ENCODE peak calls at places on chromosomes 2 and 18, in six cellular contexts. B is H9; I is A549; E is K562; F is CD8-positive, alpha-beta memory T cell; X is naive thymus-derived CD4-positive, alpha-beta T cell. O is an unnamed sample.
A peak's percentile ranks its signal among the peaks of the same experiment; 100 is the strongest.

GRCh38 chr2:97908208-97908676 is 87.5 kb downstream of the TMEM131 start:
- DNase-seq in B (no peak), I (no peak), E (no peak), F (no peak), X (no peak), O (no peak)

GRCh38 chr18:50638623-50639398 is 78.9 kb downstream of the MAPK4 start:
- DNase-seq in B (peak; percentile 62), I (no peak), E (no peak), F (no peak), X (no peak), O (no peak)

GRCh38 chr2:163481515-163481914 is 254.3 kb downstream of the FIGN start:
- DNase-seq in B (no peak), I (no peak), E (no peak), F (no peak), X (no peak), O (no peak)

GRCh38 chr2:159010340-159010739 is 41.9 kb downstream of the TANC1 start:
- DNase-seq in B (no peak), I (no peak), E (no peak), F (no peak), X (no peak), O (peak; percentile 53)

GRCh38 chr18:48667276-48668254 is 128.7 kb downstream of the CTIF start:
- DNase-seq in B (peak; percentile 68), I (no peak), E (peak; percentile 20), F (no peak), X (no peak), O (no peak)

GRCh38 chr2:28000287-28000686 is 109.8 kb downstream of the BABAM2 start:
- DNase-seq in B (no peak), I (no peak), E (no peak), F (no peak), X (no peak), O (no peak)

GRCh38 chr2:127000937-127001336 is 102.2 kb downstream of the TEX51 start:
- DNase-seq in B (no peak), I (no peak), E (no peak), F (no peak), X (no peak), O (peak; percentile 30)

GRCh38 chr2:127094509-127095366 is 12.2 kb downstream of the BIN1 start:
- DNase-seq in B (no peak), I (peak; percentile 43), E (no peak), F (no peak), X (no peak), O (no peak)

GRCh38 chr18:55546873-55547704 is 40.9 kb downstream of the TCF4 start:
- DNase-seq in B (no peak), I (no peak), E (no peak), F (no peak), X (no peak), O (no peak)

DNA sequence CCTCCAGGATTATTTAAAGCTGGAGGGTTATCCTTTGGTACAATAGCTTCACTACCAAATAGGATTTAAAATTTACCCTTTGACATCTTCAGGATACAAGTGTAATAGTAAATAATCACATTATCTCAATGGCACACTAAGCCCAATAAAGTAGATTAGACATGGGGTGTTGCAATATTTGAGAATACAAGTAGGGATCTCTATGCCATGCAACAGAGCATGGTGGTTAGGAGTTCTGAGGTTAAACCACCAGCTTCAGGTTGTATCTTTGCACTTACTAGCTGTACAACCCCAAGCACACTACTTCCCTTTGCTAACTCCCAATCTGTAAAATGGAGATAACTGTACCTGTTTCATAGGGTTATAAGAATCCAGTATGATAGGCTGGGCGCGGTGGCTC is 6.2 kb downstream of the MBD2 start:
- DNase-seq in B (no peak), I (no peak), E (no peak), F (no peak), X (no peak), O (no peak)
- H3K27ac ChIP-seq in B (no peak overlapping the region), I (no peak overlapping the region), E (no peak overlapping the region), F (no peak overlapping the region), X (no peak overlapping the region), O (no peak overlapping the region)

GRCh38 chr2:153870308-153870707 is 1.4 kb upstream of the GALNT13 start:
- DNase-seq in B (no peak), I (no peak), E (no peak), F (no peak), X (no peak), O (no peak)
- H3K27ac ChIP-seq in B (no peak overlapping the region), I (no peak overlapping the region), E (no peak overlapping the region), F (no peak overlapping the region), X (no peak overlapping the region), O (no peak overlapping the region)

GRCh38 chr18:31204833-31205232 is 42.2 kb upstream of the DSC1 start:
- DNase-seq in B (no peak), I (no peak), E (no peak), F (no peak), X (no peak), O (no peak)
- H3K27ac ChIP-seq in B (no peak overlapping the region), I (no peak overlapping the region), E (no peak overlapping the region), F (no peak overlapping the region), X (no peak overlapping the region), O (no peak overlapping the region)

DNA sequence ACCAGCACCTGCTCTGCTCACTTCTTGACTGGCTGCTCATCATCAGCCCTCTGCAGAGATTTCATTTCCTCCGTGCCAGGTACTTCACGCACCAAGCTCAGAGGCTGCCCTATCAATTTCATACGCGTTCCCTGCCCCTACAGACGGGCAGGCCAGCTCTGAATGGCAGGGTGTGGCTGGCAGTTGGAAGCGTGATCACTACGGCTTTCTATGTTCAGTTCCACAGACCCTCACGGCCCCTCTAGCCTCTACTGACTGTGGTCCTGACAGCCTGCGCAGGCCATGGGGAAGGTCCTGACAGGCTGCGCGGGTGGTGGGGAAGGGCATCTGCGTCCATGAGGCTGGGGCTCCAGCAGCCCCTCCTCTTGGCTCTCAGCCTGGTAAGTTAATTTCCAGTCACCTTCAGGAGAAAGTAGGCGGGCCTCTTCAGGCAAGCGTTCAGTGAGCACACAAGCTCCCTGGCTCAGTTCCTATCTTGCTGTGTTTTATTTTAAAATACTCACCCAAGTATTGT is 154.8 kb downstream of the ZNF236 start:
- DNase-seq in B (peak; percentile 20), I (no peak), E (no peak), F (no peak), X (no peak), O (no peak)
- H3K27ac ChIP-seq in B (no peak overlapping the region), I (no peak overlapping the region), E (no peak overlapping the region), F (no peak overlapping the region), X (no peak overlapping the region), O (no peak overlapping the region)

GRCh38 chr2:145040433-145040832 is 520.5 kb upstream of the ZEB2 start:
- DNase-seq in B (no peak), I (no peak), E (no peak), F (no peak), X (no peak), O (no peak)
- H3K27ac ChIP-seq in B (no peak overlapping the region), I (no peak overlapping the region), E (no peak overlapping the region), F (no peak overlapping the region), X (no peak overlapping the region), O (no peak overlapping the region)

DNA sequence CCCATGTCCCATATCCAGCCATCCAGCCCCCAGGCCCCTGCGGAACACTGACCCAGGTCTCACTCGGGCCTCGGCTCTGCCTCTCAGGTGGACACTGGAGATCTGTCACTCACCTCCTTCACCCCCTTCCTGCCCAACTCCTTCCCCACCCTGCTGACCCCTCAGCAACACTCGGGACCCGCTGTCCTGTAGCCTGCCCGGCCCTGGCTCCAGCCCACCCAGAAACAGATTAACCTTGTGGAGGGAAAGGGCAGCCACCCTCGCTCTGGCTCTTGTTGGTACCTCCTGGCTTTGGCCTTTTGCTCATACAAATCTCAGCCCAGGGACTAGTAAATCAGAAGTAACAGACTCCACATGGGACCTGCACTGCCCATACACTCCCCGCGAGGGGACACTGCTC is 29.8 kb upstream of the PRLH start:
- DNase-seq in B (no peak), I (no peak), E (no peak), F (no peak), X (no peak), O (no peak)
- H3K27ac ChIP-seq in B (no peak overlapping the region), I (peak overlapping the region; percentile 18), E (no peak overlapping the region), F (no peak overlapping the region), X (no peak overlapping the region), O (no peak overlapping the region)

GRCh38 chr2:70357076-70358071 is 55.5 kb upstream of the FAM136A start:
- DNase-seq in B (no peak), I (peak; percentile 38), E (no peak), F (no peak), X (no peak), O (peak; percentile 38)

GRCh38 chr2:70349921-70350685 is 48.2 kb upstream of the FAM136A start:
- DNase-seq in B (no peak), I (no peak), E (no peak), F (no peak), X (no peak), O (no peak)

DNA sequence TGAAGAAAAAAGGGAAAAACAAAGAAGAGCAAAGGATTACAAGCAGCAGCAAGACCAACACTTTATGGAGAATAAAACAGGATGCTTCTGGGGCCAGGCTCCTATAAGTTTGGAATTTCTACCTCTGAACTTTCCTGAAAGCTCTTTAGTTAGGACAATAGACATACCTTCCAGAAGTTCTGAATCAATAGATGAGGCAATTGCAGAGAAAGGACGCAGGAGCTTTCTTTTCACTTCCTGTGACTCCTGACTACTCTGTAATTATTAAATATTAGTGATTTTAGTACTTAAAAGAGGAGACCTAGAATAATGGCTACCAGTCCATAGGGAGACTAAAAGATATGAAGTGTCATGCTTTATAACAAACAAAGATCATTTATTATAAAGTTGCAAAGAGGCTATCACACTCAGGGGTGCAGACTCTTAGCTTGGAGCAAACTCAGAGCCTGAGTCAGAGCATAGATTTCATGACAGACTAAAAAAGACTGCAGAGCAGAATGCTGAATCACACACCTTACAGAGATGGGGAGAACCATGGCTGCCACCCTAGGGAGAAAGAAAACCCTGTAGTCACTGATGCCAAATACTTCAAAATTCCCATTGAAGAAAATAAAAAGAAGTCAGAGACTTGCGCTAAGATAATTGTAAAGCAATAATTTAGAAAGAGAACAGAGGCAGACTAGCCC is 52.5 kb upstream of the FAM136A start:
- DNase-seq in B (no peak), I (no peak), E (no peak), F (no peak), X (no peak), O (peak; percentile 55)
- H3K27ac ChIP-seq in B (no peak overlapping the region), I (peak overlapping the region; percentile 49), E (no peak overlapping the region), F (no peak overlapping the region), X (no peak overlapping the region), O (peak overlapping the region; percentile 25)

GRCh38 chr2:59858540-59858939 is 694.9 kb downstream of the BCL11A start:
- DNase-seq in B (no peak), I (no peak), E (no peak), F (no peak), X (no peak), O (no peak)
- H3K27ac ChIP-seq in B (no peak overlapping the region), I (no peak overlapping the region), E (no peak overlapping the region), F (no peak overlapping the region), X (no peak overlapping the region), O (no peak overlapping the region)

DNA sequence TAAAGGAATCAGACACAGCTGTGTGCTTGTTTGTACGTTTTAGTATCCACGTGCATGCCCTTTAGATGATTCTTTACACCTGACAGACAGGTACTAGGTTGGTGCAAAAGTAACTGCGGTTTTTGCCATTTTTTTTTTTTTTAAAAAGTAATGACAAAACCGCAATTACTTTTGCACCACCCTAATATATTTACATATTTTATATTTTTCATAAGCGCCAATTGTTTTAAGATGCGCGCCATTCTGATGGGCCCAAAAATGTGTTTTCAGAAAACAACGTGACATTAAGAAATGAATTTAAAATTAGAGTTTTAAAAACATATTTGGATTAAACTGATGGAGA is 972 bp upstream of the COBLL1 start:
- DNase-seq in B (no peak), I (no peak), E (no peak), F (no peak), X (no peak), O (no peak)
- H3K27ac ChIP-seq in B (no peak overlapping the region), I (no peak overlapping the region), E (no peak overlapping the region), F (no peak overlapping the region), X (no peak overlapping the region), O (no peak overlapping the region)